ENCODE peak calls at places on chromosomes 16 and 17, in ten cellular contexts. N is Peyer's patch, L is thoracic aorta, R is AG04450, M is bronchial epithelial cell, X is psoas muscle, Z is tibial nerve, D is A549, Y is astrocyte of the spinal cord, W is tibial artery. K is an unnamed sample.

GRCh38 chr16:72309001-72309400 is 137.0 kb upstream of the PMFBP1 start:
- DNase-seq in M (no peak), N (no peak), W (no peak), D (no peak), X (no peak), Z (no peak), R (no peak), L (no peak), Y (no peak), K (no peak)

GRCh38 chr16:17313085-17313611 is 157.6 kb downstream of the XYLT1 start:
- DNase-seq in Y (peak; percentile 43), L (no peak), R (no peak), M (no peak), N (no peak), W (peak; percentile 47), D (no peak), X (no peak), Z (peak; percentile 33), K (no peak)

GRCh38 chr16:74249281-74249680 is 47.3 kb upstream of the PSMD7 start:
- DNase-seq in N (no peak), X (no peak), Y (no peak), M (no peak), D (no peak), Z (no peak), W (no peak), R (no peak), L (no peak), K (no peak)

GRCh38 chr17:63910096-63910495 is 962 bp downstream of the CSHL1 start:
- DNase-seq in N (no peak), R (no peak), Z (no peak), Y (no peak), W (no peak), M (no peak), X (no peak), D (no peak), L (no peak), K (no peak)

GRCh38 chr16:12210925-12211869 is 234.7 kb downstream of the SNX29 start:
- DNase-seq in Y (no peak), L (no peak), N (no peak), D (no peak), M (no peak), W (no peak), R (no peak), Z (no peak), X (no peak), K (no peak)

GRCh38 chr16:80570106-80570478 is 29.3 kb downstream of the DYNLRB2 start:
- DNase-seq in Y (peak; percentile 85), W (no peak), X (no peak), N (no peak), L (no peak), R (no peak), M (no peak), Z (no peak), D (no peak), K (no peak)

GRCh38 chr17:63480192-63480784 is 3.4 kb downstream of the ACE start:
- DNase-seq in W (no peak), N (no peak), M (no peak), Y (no peak), D (no peak), L (no peak), R (no peak), X (no peak), Z (no peak), K (no peak)

GRCh38 chr16:63617990-63618763 is 1503.7 kb downstream of the CDH11 start:
- DNase-seq in Z (no peak), W (no peak), R (no peak), L (no peak), X (peak; percentile 41), D (peak; percentile 20), Y (no peak), M (peak; percentile 17), N (no peak), K (no peak)

GRCh38 chr16:11557811-11558210 is 28.9 kb downstream of the LITAF start:
- DNase-seq in X (no peak), Z (peak; percentile 47), D (no peak), R (no peak), M (no peak), N (no peak), Y (no peak), L (no peak), W (no peak), K (no peak)

GRCh38 chr16:15427648-15428239 is 6.6 kb upstream of the BMERB1 start:
- DNase-seq in D (peak; percentile 71), R (no peak), X (peak; percentile 82), M (peak; percentile 49), N (peak; percentile 49), W (peak; percentile 79), L (peak; percentile 24), Y (peak; percentile 82), Z (peak; percentile 45), K (peak; percentile 12)

GRCh38 chr17:75720656-75721462 is at the start of gene ITGB4:
- DNase-seq in Z (peak; percentile 50), R (no peak), M (peak; percentile 79), Y (no peak), D (peak; percentile 75), X (no peak), L (no peak), N (peak; percentile 63), W (no peak), K (no peak)

GRCh38 chr17:35537569-35538209 is at the start of gene SLFN12L:
- DNase-seq in X (no peak), D (no peak), Y (no peak), L (no peak), N (no peak), W (no peak), R (no peak), Z (no peak), M (no peak), K (no peak)
- H3K4me3 ChIP-seq in X (peak within 1 kb of the TSS; percentile 20), D (no peak within 1 kb of the TSS), Y (no peak within 1 kb of the TSS), L (peak within 1 kb of the TSS; percentile 3), N (peak within 1 kb of the TSS; percentile 7), W (no peak within 1 kb of the TSS), R (no peak within 1 kb of the TSS), Z (no peak within 1 kb of the TSS), M (no peak within 1 kb of the TSS), K (peak within 1 kb of the TSS; percentile 58)

GRCh38 chr17:74274703-74275340 is 788 bp downstream of the DNAI2 start:
- DNase-seq in N (no peak), L (no peak), M (no peak), R (no peak), Y (no peak), D (no peak), W (no peak), X (no peak), Z (no peak), K (no peak)

GRCh38 chr17:74277935-74278334 is 3.9 kb downstream of the DNAI2 start:
- DNase-seq in M (no peak), Z (no peak), X (no peak), Y (no peak), R (no peak), N (no peak), D (no peak), W (no peak), L (no peak), K (no peak)

GRCh38 chr17:74274060-74274702 is at the start of gene DNAI2:
- DNase-seq in M (no peak), Y (no peak), R (no peak), Z (no peak), W (no peak), X (no peak), L (no peak), D (no peak), N (no peak), K (no peak)

GRCh38 chr17:74276561-74277009 is 2.6 kb downstream of the DNAI2 start:
- DNase-seq in L (no peak), W (peak; percentile 55), R (no peak), X (no peak), Z (peak; percentile 36), M (no peak), N (no peak), D (no peak), Y (no peak), K (no peak)

GRCh38 chr17:74276051-74276476 is 2.0 kb downstream of the DNAI2 start:
- DNase-seq in L (no peak), R (no peak), W (no peak), M (no peak), X (no peak), N (no peak), Z (no peak), Y (no peak), D (no peak), K (no peak)
- TF ChIP-seq CTCF in L (no peak), R (no peak), W (no peak), M (no peak), X (no peak), N (no peak), Z (no peak), Y (no peak), D (no peak), K (no peak)

GRCh38 chr17:5770556-5771270 is 186.4 kb upstream of the NLRP1 start:
- DNase-seq in X (no peak), W (no peak), M (no peak), N (no peak), R (no peak), Z (no peak), D (no peak), Y (peak; percentile 6), L (no peak), K (no peak)
- H3K4me3 ChIP-seq in X (no peak overlapping the region), W (peak overlapping the region; percentile 41), M (no peak overlapping the region), N (no peak overlapping the region), R (no peak overlapping the region), Z (no peak overlapping the region), D (no peak overlapping the region), Y (no peak overlapping the region), L (no peak overlapping the region), K (no peak overlapping the region)

DNA sequence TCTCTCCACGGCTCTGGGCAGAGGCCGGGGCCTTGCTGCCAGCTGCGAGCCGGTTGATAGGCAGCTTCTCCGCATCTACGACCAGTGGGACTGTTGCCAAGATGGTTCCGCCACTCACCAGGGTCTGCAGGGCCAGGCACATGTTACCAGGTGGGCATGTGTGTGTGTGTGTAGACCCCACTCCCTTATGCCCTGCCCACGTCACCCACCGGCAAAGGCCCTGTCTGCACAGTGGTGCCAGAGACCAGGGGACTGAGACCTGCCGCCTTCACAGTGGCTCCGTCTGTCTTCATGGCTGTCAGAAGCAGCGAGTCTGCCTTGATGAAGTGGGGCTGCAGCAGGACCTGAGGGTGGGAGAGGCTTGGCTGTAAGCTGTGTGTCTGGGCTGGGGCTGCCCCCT is 17.7 kb downstream of the SREBF1 start:
- DNase-seq in R (no peak), Y (no peak), L (no peak), Z (no peak), M (no peak), D (no peak), W (no peak), N (no peak), X (no peak), K (no peak)
- TF ChIP-seq CTCF in R (no peak), Y (no peak), L (no peak), Z (no peak), M (no peak), D (no peak), W (no peak), N (no peak), X (no peak), K (no peak)

K was measured in GM12864.